ENCODE peak calls at places on chromosomes 3 and 15, in ten cellular contexts. One of them, this sample, is unnamed.

GRCh38 chr3:21752749-21753347 is 1.8 kb upstream of the ZNF385D start:
- DNase-seq in gastrocnemius medialis: peak; percentile 12
- DNase-seq in transverse colon: no peak
- DNase-seq in suprapubic skin: no peak
- DNase-seq in HCT116: no peak
- DNase-seq in ovary: no peak
- DNase-seq in heart left ventricle: no peak
- DNase-seq in tibial nerve: no peak
- DNase-seq in upper lobe of left lung: no peak
- DNase-seq in Peyer's patch: no peak
- DNase-seq in this sample: peak; percentile 19

GRCh38 chr3:158804441-158804840 is 2.6 kb downstream of the MFSD1 start:
- DNase-seq in ovary: no peak
- DNase-seq in HCT116: no peak
- DNase-seq in heart left ventricle: no peak
- DNase-seq in upper lobe of left lung: no peak
- DNase-seq in Peyer's patch: no peak
- DNase-seq in tibial nerve: no peak
- DNase-seq in transverse colon: no peak
- DNase-seq in gastrocnemius medialis: no peak
- DNase-seq in suprapubic skin: no peak
- DNase-seq in this sample: no peak

GRCh38 chr15:34125945-34126344 is 24.1 kb downstream of the PGBD4 start:
- DNase-seq in upper lobe of left lung: no peak
- DNase-seq in tibial nerve: no peak
- DNase-seq in HCT116: no peak
- DNase-seq in ovary: no peak
- DNase-seq in gastrocnemius medialis: no peak
- DNase-seq in transverse colon: no peak
- DNase-seq in heart left ventricle: no peak
- DNase-seq in suprapubic skin: no peak
- DNase-seq in Peyer's patch: no peak
- DNase-seq in this sample: no peak

GRCh38 chr3:62035664-62036063 is 337.7 kb downstream of the FEZF2 start:
- DNase-seq in heart left ventricle: no peak
- DNase-seq in tibial nerve: no peak
- DNase-seq in gastrocnemius medialis: no peak
- DNase-seq in upper lobe of left lung: no peak
- DNase-seq in suprapubic skin: no peak
- DNase-seq in Peyer's patch: no peak
- DNase-seq in transverse colon: no peak
- DNase-seq in HCT116: no peak
- DNase-seq in ovary: no peak
- DNase-seq in this sample: no peak

GRCh38 chr15:63121382-63122001 is at the start of gene LACTB:
- DNase-seq in Peyer's patch: peak; percentile 92
- DNase-seq in tibial nerve: peak; percentile 75
- DNase-seq in heart left ventricle: peak; percentile 90
- DNase-seq in suprapubic skin: peak; percentile 92
- DNase-seq in transverse colon: peak; percentile 89
- DNase-seq in ovary: peak; percentile 89
- DNase-seq in gastrocnemius medialis: peak; percentile 85
- DNase-seq in HCT116: peak; percentile 73
- DNase-seq in upper lobe of left lung: peak; percentile 92
- DNase-seq in this sample: peak; percentile 97

GRCh38 chr15:28957606-28958498 is 72.1 kb downstream of the APBA2 start:
- DNase-seq in transverse colon: no peak
- DNase-seq in heart left ventricle: no peak
- DNase-seq in upper lobe of left lung: no peak
- DNase-seq in HCT116: no peak
- DNase-seq in ovary: no peak
- DNase-seq in Peyer's patch: peak; percentile 24
- DNase-seq in gastrocnemius medialis: no peak
- DNase-seq in tibial nerve: no peak
- DNase-seq in suprapubic skin: no peak
- DNase-seq in this sample: no peak

GRCh38 chr15:40098489-40099261 is 10.0 kb downstream of the BMF start:
- DNase-seq in HCT116: no peak
- DNase-seq in tibial nerve: no peak
- DNase-seq in gastrocnemius medialis: peak; percentile 90
- DNase-seq in transverse colon: peak; percentile 80
- DNase-seq in suprapubic skin: peak; percentile 72
- DNase-seq in Peyer's patch: peak; percentile 93
- DNase-seq in upper lobe of left lung: peak; percentile 92
- DNase-seq in ovary: peak; percentile 79
- DNase-seq in heart left ventricle: peak; percentile 75
- DNase-seq in this sample: no peak

GRCh38 chr3:171417813-171418212 is 42.4 kb downstream of the TNIK start:
- DNase-seq in upper lobe of left lung: no peak
- DNase-seq in Peyer's patch: peak; percentile 53
- DNase-seq in transverse colon: peak; percentile 28
- DNase-seq in gastrocnemius medialis: peak; percentile 64
- DNase-seq in ovary: no peak
- DNase-seq in tibial nerve: no peak
- DNase-seq in HCT116: no peak
- DNase-seq in heart left ventricle: peak; percentile 60
- DNase-seq in suprapubic skin: no peak
- DNase-seq in this sample: no peak

GRCh38 chr3:14441240-14441919 is 39.0 kb downstream of the SLC6A6 start:
- DNase-seq in suprapubic skin: no peak
- DNase-seq in gastrocnemius medialis: no peak
- DNase-seq in HCT116: no peak
- DNase-seq in Peyer's patch: no peak
- DNase-seq in heart left ventricle: peak; percentile 83
- DNase-seq in tibial nerve: no peak
- DNase-seq in transverse colon: no peak
- DNase-seq in upper lobe of left lung: no peak
- DNase-seq in ovary: no peak
- DNase-seq in this sample: no peak

GRCh38 chr3:143436231-143436930 is 316.8 kb downstream of the CHST2 start:
- DNase-seq in gastrocnemius medialis: no peak
- DNase-seq in transverse colon: no peak
- DNase-seq in HCT116: no peak
- DNase-seq in ovary: no peak
- DNase-seq in tibial nerve: no peak
- DNase-seq in Peyer's patch: no peak
- DNase-seq in heart left ventricle: no peak
- DNase-seq in suprapubic skin: no peak
- DNase-seq in upper lobe of left lung: no peak
- DNase-seq in this sample: no peak

GRCh38 chr3:120093923-120094775 is at the start of gene GSK3B:
- DNase-seq in upper lobe of left lung: peak; percentile 79
- DNase-seq in heart left ventricle: peak; percentile 99
- DNase-seq in transverse colon: peak; percentile 78
- DNase-seq in gastrocnemius medialis: peak; percentile 75
- DNase-seq in Peyer's patch: peak; percentile 84
- DNase-seq in tibial nerve: peak; percentile 37
- DNase-seq in ovary: peak; percentile 100
- DNase-seq in suprapubic skin: peak; percentile 91
- DNase-seq in HCT116: peak; percentile 99
- DNase-seq in this sample: no peak

GRCh38 chr3:57041674-57042073 is 18.8 kb upstream of the SPATA12 start:
- DNase-seq in gastrocnemius medialis: peak; percentile 15
- DNase-seq in upper lobe of left lung: no peak
- DNase-seq in heart left ventricle: peak; percentile 30
- DNase-seq in ovary: no peak
- DNase-seq in tibial nerve: no peak
- DNase-seq in Peyer's patch: no peak
- DNase-seq in transverse colon: no peak
- DNase-seq in HCT116: no peak
- DNase-seq in suprapubic skin: no peak
- DNase-seq in this sample: no peak

GRCh38 chr3:47405820-47406761 is 25.3 kb downstream of the PTPN23 start:
- DNase-seq in ovary: no peak
- DNase-seq in Peyer's patch: no peak
- DNase-seq in HCT116: no peak
- DNase-seq in heart left ventricle: no peak
- DNase-seq in tibial nerve: no peak
- DNase-seq in transverse colon: no peak
- DNase-seq in gastrocnemius medialis: no peak
- DNase-seq in upper lobe of left lung: no peak
- DNase-seq in suprapubic skin: peak; percentile 77
- DNase-seq in this sample: peak; percentile 92

GRCh38 chr3:128794788-128795649 is 69.0 kb downstream of the RAB7A start:
- DNase-seq in HCT116: peak; percentile 46
- DNase-seq in Peyer's patch: peak; percentile 79
- DNase-seq in heart left ventricle: peak; percentile 59
- DNase-seq in transverse colon: peak; percentile 61
- DNase-seq in upper lobe of left lung: peak; percentile 66
- DNase-seq in suprapubic skin: no peak
- DNase-seq in gastrocnemius medialis: peak; percentile 67
- DNase-seq in tibial nerve: peak; percentile 21
- DNase-seq in ovary: peak; percentile 50
- DNase-seq in this sample: no peak

DNA sequence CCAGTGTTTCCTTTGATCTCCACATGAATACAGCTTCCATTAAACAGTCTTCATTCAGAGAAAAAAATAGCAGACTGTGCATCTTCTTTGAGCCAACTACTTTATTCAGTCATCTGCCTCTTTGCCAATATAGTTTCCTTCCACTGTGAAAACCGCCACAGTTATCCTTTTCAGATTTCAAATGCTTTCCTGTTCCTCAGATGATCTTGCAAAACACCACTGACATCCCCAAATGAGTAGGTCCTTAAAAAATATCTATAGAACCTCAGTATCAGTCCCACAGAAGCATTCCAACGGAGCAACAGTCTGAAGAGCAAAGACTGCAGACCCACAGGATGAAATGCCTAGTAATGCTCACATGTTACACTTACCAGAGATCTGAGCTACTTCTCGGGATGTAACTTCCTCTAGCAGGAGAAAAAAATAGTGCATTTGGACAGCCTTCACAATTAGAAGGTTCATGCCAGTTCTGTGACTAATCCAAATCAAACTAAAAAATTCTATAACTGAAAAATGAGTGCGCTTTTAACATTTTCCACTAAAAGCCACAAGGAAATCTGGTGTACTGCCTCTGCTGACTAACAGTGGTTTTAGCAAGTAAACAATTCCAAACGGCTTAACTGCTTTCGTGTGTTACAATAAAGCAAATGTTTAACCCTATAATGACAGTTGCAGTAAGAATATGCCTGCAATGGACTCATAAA is at the start of gene ANKRD28:
- DNase-seq in suprapubic skin: no peak
- DNase-seq in transverse colon: no peak
- DNase-seq in heart left ventricle: no peak
- DNase-seq in ovary: no peak
- DNase-seq in upper lobe of left lung: peak; percentile 28
- DNase-seq in gastrocnemius medialis: no peak
- DNase-seq in Peyer's patch: no peak
- DNase-seq in HCT116: peak; percentile 86
- DNase-seq in tibial nerve: no peak
- DNase-seq in this sample: no peak
- TF ChIP-seq POLR2A in suprapubic skin: peak; percentile 42
- TF ChIP-seq POLR2A in transverse colon: peak; percentile 42
- TF ChIP-seq POLR2A in heart left ventricle: no peak
- TF ChIP-seq POLR2A in ovary: no peak
- TF ChIP-seq POLR2A in upper lobe of left lung: no peak
- TF ChIP-seq POLR2A in gastrocnemius medialis: peak; percentile 47
- TF ChIP-seq POLR2A in Peyer's patch: no peak
- TF ChIP-seq POLR2A in HCT116: no peak
- TF ChIP-seq POLR2A in tibial nerve: peak; percentile 44
- TF ChIP-seq POLR2A in this sample: no peak

GRCh38 chr3:32423956-32424558 is 32.4 kb downstream of the CMTM7 start:
- DNase-seq in suprapubic skin: no peak
- DNase-seq in tibial nerve: no peak
- DNase-seq in ovary: no peak
- DNase-seq in upper lobe of left lung: no peak
- DNase-seq in Peyer's patch: no peak
- DNase-seq in heart left ventricle: no peak
- DNase-seq in transverse colon: no peak
- DNase-seq in HCT116: no peak
- DNase-seq in gastrocnemius medialis: no peak
- DNase-seq in this sample: no peak

GRCh38 chr3:32423534-32423933 is 31.9 kb downstream of the CMTM7 start:
- DNase-seq in transverse colon: no peak
- DNase-seq in upper lobe of left lung: no peak
- DNase-seq in tibial nerve: no peak
- DNase-seq in Peyer's patch: no peak
- DNase-seq in suprapubic skin: no peak
- DNase-seq in heart left ventricle: no peak
- DNase-seq in HCT116: no peak
- DNase-seq in ovary: no peak
- DNase-seq in gastrocnemius medialis: no peak
- DNase-seq in this sample: peak; percentile 57

GRCh38 chr3:32421185-32421584 is 29.5 kb downstream of the CMTM7 start:
- DNase-seq in HCT116: peak; percentile 7
- DNase-seq in heart left ventricle: no peak
- DNase-seq in transverse colon: no peak
- DNase-seq in upper lobe of left lung: peak; percentile 69
- DNase-seq in suprapubic skin: no peak
- DNase-seq in tibial nerve: no peak
- DNase-seq in gastrocnemius medialis: no peak
- DNase-seq in ovary: no peak
- DNase-seq in Peyer's patch: peak; percentile 32
- DNase-seq in this sample: peak; percentile 57

GRCh38 chr3:32421991-32422859 is 30.6 kb downstream of the CMTM7 start:
- DNase-seq in heart left ventricle: peak; percentile 84
- DNase-seq in gastrocnemius medialis: peak; percentile 77
- DNase-seq in transverse colon: peak; percentile 91
- DNase-seq in ovary: peak; percentile 75
- DNase-seq in suprapubic skin: peak; percentile 91
- DNase-seq in upper lobe of left lung: peak; percentile 95
- DNase-seq in tibial nerve: peak; percentile 84
- DNase-seq in HCT116: peak; percentile 81
- DNase-seq in Peyer's patch: peak; percentile 82
- DNase-seq in this sample: peak; percentile 91

GRCh38 chr3:32422943-32423342 is 31.3 kb downstream of the CMTM7 start:
- DNase-seq in transverse colon: no peak
- DNase-seq in gastrocnemius medialis: peak; percentile 49
- DNase-seq in suprapubic skin: no peak
- DNase-seq in Peyer's patch: no peak
- DNase-seq in HCT116: no peak
- DNase-seq in upper lobe of left lung: no peak
- DNase-seq in tibial nerve: no peak
- DNase-seq in ovary: no peak
- DNase-seq in heart left ventricle: no peak
- DNase-seq in this sample: peak; percentile 68
- H3K4me3 ChIP-seq in transverse colon: no peak overlapping the region
- H3K4me3 ChIP-seq in gastrocnemius medialis: no peak overlapping the region
- H3K4me3 ChIP-seq in suprapubic skin: no peak overlapping the region
- H3K4me3 ChIP-seq in Peyer's patch: no peak overlapping the region
- H3K4me3 ChIP-seq in HCT116: no peak overlapping the region
- H3K4me3 ChIP-seq in upper lobe of left lung: no peak overlapping the region
- H3K4me3 ChIP-seq in tibial nerve: no peak overlapping the region
- H3K4me3 ChIP-seq in ovary: no peak overlapping the region
- H3K4me3 ChIP-seq in heart left ventricle: no peak overlapping the region
- H3K4me3 ChIP-seq in this sample: no peak overlapping the region

GRCh38 chr15:92392462-92392861 is 1.2 kb upstream of the ST8SIA2 start:
- DNase-seq in suprapubic skin: no peak
- DNase-seq in transverse colon: no peak
- DNase-seq in ovary: no peak
- DNase-seq in gastrocnemius medialis: no peak
- DNase-seq in heart left ventricle: no peak
- DNase-seq in tibial nerve: no peak
- DNase-seq in Peyer's patch: no peak
- DNase-seq in HCT116: no peak
- DNase-seq in upper lobe of left lung: no peak
- DNase-seq in this sample: no peak
- TF ChIP-seq POLR2A in suprapubic skin: no peak
- TF ChIP-seq POLR2A in transverse colon: no peak
- TF ChIP-seq POLR2A in ovary: no peak
- TF ChIP-seq POLR2A in gastrocnemius medialis: no peak
- TF ChIP-seq POLR2A in heart left ventricle: no peak
- TF ChIP-seq POLR2A in tibial nerve: no peak
- TF ChIP-seq POLR2A in Peyer's patch: no peak
- TF ChIP-seq POLR2A in HCT116: no peak
- TF ChIP-seq POLR2A in upper lobe of left lung: no peak
- TF ChIP-seq POLR2A in this sample: no peak

GRCh38 chr15:82710208-82710555 is 507 bp upstream of the AP3B2 start:
- DNase-seq in HCT116: no peak
- DNase-seq in heart left ventricle: no peak
- DNase-seq in tibial nerve: no peak
- DNase-seq in ovary: no peak
- DNase-seq in transverse colon: no peak
- DNase-seq in upper lobe of left lung: no peak
- DNase-seq in suprapubic skin: no peak
- DNase-seq in Peyer's patch: no peak
- DNase-seq in gastrocnemius medialis: no peak
- DNase-seq in this sample: no peak
- H3K4me3 ChIP-seq in HCT116: no peak overlapping the region
- H3K4me3 ChIP-seq in heart left ventricle: peak overlapping the region; percentile 33
- H3K4me3 ChIP-seq in tibial nerve: peak overlapping the region; percentile 58
- H3K4me3 ChIP-seq in ovary: peak overlapping the region; percentile 44
- H3K4me3 ChIP-seq in transverse colon: peak overlapping the region; percentile 72
- H3K4me3 ChIP-seq in upper lobe of left lung: no peak overlapping the region
- H3K4me3 ChIP-seq in suprapubic skin: peak overlapping the region; percentile 68
- H3K4me3 ChIP-seq in Peyer's patch: peak overlapping the region; percentile 58
- H3K4me3 ChIP-seq in gastrocnemius medialis: peak overlapping the region; percentile 75
- H3K4me3 ChIP-seq in this sample: peak overlapping the region; percentile 46